ENCODE peak calls at places on chromosomes 3 and 15, in eight cellular contexts. M, D, T, Q, C, G, A and H are unnamed samples. For H3K9me2, the result is how much of the 10 kb centered on the place peaks cover.

GRCh38 chr15:22788004-22788403 is 1.6 kb downstream of the NIPA1 start:
- DNase-seq in M (no peak), D (no peak), T (no peak), Q (no peak), C (no peak), G (no peak), A (no peak), H (no peak)

GRCh38 chr3:77421916-77422315 is 382.0 kb downstream of the ROBO2 start:
- DNase-seq in M (no peak), D (no peak), T (no peak), Q (no peak), C (peak), G (no peak), A (no peak), H (no peak)

GRCh38 chr3:138916824-138917223 is 30.1 kb downstream of the FOXL2 start:
- DNase-seq in M (no peak), D (peak), T (no peak), Q (no peak), C (no peak), G (no peak), A (peak), H (no peak)

GRCh38 chr15:82810061-82810862 is 834 bp downstream of the WHAMM start:
- DNase-seq in M (peak), D (peak), T (peak), Q (no peak), C (peak), G (peak), A (peak), H (peak)

GRCh38 chr15:67548862-67549651 is 6.6 kb downstream of the MAP2K5 start:
- DNase-seq in M (peak), D (no peak), T (peak), Q (no peak), C (no peak), G (peak), A (no peak), H (peak)

GRCh38 chr3:66655119-66655518 is 154.3 kb upstream of the LRIG1 start:
- DNase-seq in M (no peak), D (no peak), T (no peak), Q (no peak), C (no peak), G (no peak), A (no peak), H (no peak)

GRCh38 chr3:179449621-179450020 is 1.6 kb downstream of the GNB4 start:
- DNase-seq in M (no peak), D (no peak), T (no peak), Q (no peak), C (no peak), G (no peak), A (no peak), H (no peak)

GRCh38 chr15:83565553-83566159 is 88.3 kb upstream of the ADAMTSL3 start:
- DNase-seq in M (peak), D (peak), T (peak), Q (peak), C (peak), G (peak), A (peak), H (peak)

GRCh38 chr3:35201221-35201620 is 438.1 kb upstream of the ARPP21 start:
- DNase-seq in M (no peak), D (no peak), T (no peak), Q (no peak), C (no peak), G (no peak), A (no peak), H (no peak)

GRCh38 chr3:58537412-58538301 is 667 bp upstream of the ACOX2 start:
- DNase-seq in M (no peak), D (no peak), T (no peak), Q (no peak), C (no peak), G (no peak), A (no peak), H (no peak)

GRCh38 chr15:38930851-38931572 is 366.4 kb upstream of the RASGRP1 start:
- DNase-seq in M (no peak), D (no peak), T (no peak), Q (no peak), C (no peak), G (no peak), A (no peak), H (no peak)

GRCh38 chr3:159732172-159733111 is 256.2 kb upstream of the IL12A start:
- DNase-seq in M (peak), D (peak), T (no peak), Q (peak), C (peak), G (no peak), A (peak), H (peak)

GRCh38 chr3:9469953-9470352 is 72.5 kb downstream of the SETD5 start:
- DNase-seq in M (no peak), D (no peak), T (no peak), Q (no peak), C (no peak), G (no peak), A (no peak), H (no peak)

GRCh38 chr3:179088306-179088705 is 16.7 kb upstream of the ZMAT3 start:
- DNase-seq in M (peak), D (no peak), T (no peak), Q (no peak), C (no peak), G (peak), A (no peak), H (no peak)

GRCh38 chr15:74669627-74670026 is 26.2 kb downstream of the EDC3 start:
- DNase-seq in M (no peak), D (no peak), T (no peak), Q (no peak), C (no peak), G (no peak), A (no peak), H (no peak)

GRCh38 chr15:74676801-74677200 is 19.0 kb downstream of the EDC3 start:
- DNase-seq in M (no peak), D (no peak), T (no peak), Q (no peak), C (no peak), G (no peak), A (no peak), H (no peak)

GRCh38 chr15:74674161-74674560 is 21.7 kb downstream of the EDC3 start:
- DNase-seq in M (no peak), D (no peak), T (no peak), Q (no peak), C (no peak), G (no peak), A (no peak), H (no peak)
- TF ChIP-seq CTCF in M (no peak), D (no peak), T (no peak), Q (no peak), C (no peak), G (no peak), A (no peak), H (no peak)

DNA sequence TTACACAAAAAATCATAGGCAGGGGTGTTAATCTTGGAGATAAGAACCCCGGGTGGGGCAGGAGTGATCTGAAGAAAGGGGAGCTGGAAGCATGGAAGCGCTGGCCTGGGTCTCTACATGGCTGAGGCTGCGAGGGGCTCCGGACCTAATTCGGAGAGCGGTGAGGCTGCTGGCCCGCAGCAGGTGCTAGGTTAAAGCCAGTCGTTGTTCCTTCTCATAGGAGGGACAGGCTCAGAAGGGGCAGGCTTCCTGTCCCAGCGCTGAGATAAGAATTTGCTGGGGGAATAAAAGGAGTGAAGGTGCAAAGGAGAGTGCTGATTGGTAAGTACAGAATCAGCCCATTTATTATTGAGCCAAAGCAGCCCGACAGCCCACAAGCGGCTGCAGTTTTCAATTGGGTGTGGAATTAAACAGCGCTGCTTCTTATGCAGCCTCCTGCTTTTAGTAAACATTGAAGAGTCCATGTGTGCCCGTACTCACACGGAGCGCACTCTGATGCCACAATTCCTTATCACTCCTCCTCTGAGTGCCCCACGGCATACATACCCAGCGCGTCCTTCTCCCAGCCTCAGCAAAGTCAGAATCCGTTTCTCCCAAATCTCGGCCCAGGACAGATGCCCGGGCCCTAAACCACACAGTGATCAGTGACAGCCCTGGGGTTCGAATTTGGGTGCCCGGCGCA is 17.1 kb downstream of the CHST13 start:
- DNase-seq in M (no peak), D (no peak), T (peak), Q (no peak), C (no peak), G (no peak), A (no peak), H (no peak)
- H3K9me2 ChIP-seq in M (under half), D (under half), T (under half), Q (under half), C (under half), G (under half), A (under half), H (under half)

GRCh38 chr3:166917437-166917836 is 462.7 kb downstream of the ZBBX start:
- DNase-seq in M (peak), D (no peak), T (no peak), Q (no peak), C (no peak), G (no peak), A (no peak), H (no peak)
- TF ChIP-seq CTCF in M (no peak), D (no peak), T (no peak), Q (no peak), C (no peak), G (no peak), A (no peak), H (no peak)

GRCh38 chr3:4776980-4777581 is 202.2 kb upstream of the BHLHE40 start:
- DNase-seq in M (no peak), D (peak), T (no peak), Q (no peak), C (no peak), G (no peak), A (no peak), H (peak)

GRCh38 chr3:4778740-4779139 is 200.5 kb upstream of the BHLHE40 start:
- DNase-seq in M (no peak), D (no peak), T (no peak), Q (no peak), C (no peak), G (no peak), A (no peak), H (no peak)

GRCh38 chr3:4780545-4780957 is 198.7 kb upstream of the BHLHE40 start:
- DNase-seq in M (peak), D (no peak), T (no peak), Q (no peak), C (no peak), G (no peak), A (no peak), H (no peak)

GRCh38 chr3:4776399-4776979 is 202.7 kb upstream of the BHLHE40 start:
- DNase-seq in M (no peak), D (peak), T (no peak), Q (no peak), C (no peak), G (no peak), A (no peak), H (no peak)

GRCh38 chr3:4778119-4778518 is 201.1 kb upstream of the BHLHE40 start:
- DNase-seq in M (no peak), D (no peak), T (no peak), Q (no peak), C (no peak), G (no peak), A (no peak), H (no peak)
- H3K9me2 ChIP-seq in M (under half), D (under half), T (under half), Q (under half), C (under half), G (under half), A (under half), H (under half)

GRCh38 chr3:46212101-46212500 is 4.0 kb upstream of the CCR1 start:
- DNase-seq in M (no peak), D (no peak), T (no peak), Q (no peak), C (no peak), G (no peak), A (no peak), H (no peak)

GRCh38 chr3:46208167-46208704 is at the start of gene CCR1:
- DNase-seq in M (peak), D (peak), T (no peak), Q (peak), C (peak), G (peak), A (peak), H (peak)

GRCh38 chr3:46213201-46213600 is 5.1 kb upstream of the CCR1 start:
- DNase-seq in M (no peak), D (no peak), T (no peak), Q (no peak), C (peak), G (no peak), A (no peak), H (no peak)

GRCh38 chr3:46209053-46209452 is 940 bp upstream of the CCR1 start:
- DNase-seq in M (no peak), D (no peak), T (no peak), Q (no peak), C (peak), G (no peak), A (no peak), H (no peak)

GRCh38 chr3:46209751-46210470 is 1.8 kb upstream of the CCR1 start:
- DNase-seq in M (no peak), D (no peak), T (no peak), Q (no peak), C (peak), G (no peak), A (no peak), H (no peak)
- TF ChIP-seq CTCF in M (no peak), D (no peak), T (no peak), Q (no peak), C (no peak), G (no peak), A (no peak), H (no peak)

GRCh38 chr3:81443948-81444347 is 317.5 kb downstream of the GBE1 start:
- DNase-seq in M (no peak), D (peak), T (no peak), Q (no peak), C (no peak), G (no peak), A (no peak), H (no peak)

GRCh38 chr3:81443457-81443782 is 318.0 kb downstream of the GBE1 start:
- DNase-seq in M (no peak), D (no peak), T (no peak), Q (no peak), C (no peak), G (no peak), A (no peak), H (no peak)

GRCh38 chr3:81446806-81447205 is 314.6 kb downstream of the GBE1 start:
- DNase-seq in M (no peak), D (no peak), T (no peak), Q (no peak), C (no peak), G (no peak), A (no peak), H (no peak)

GRCh38 chr3:81444817-81445460 is 316.5 kb downstream of the GBE1 start:
- DNase-seq in M (no peak), D (no peak), T (peak), Q (no peak), C (no peak), G (no peak), A (no peak), H (no peak)

GRCh38 chr3:81445712-81446111 is 315.7 kb downstream of the GBE1 start:
- DNase-seq in M (no peak), D (no peak), T (no peak), Q (no peak), C (no peak), G (no peak), A (no peak), H (no peak)
- H3K9me2 ChIP-seq in M (under half), D (under half), T (under half), Q (under half), C (under half), G (under half), A (under half), H (under half)

DNA sequence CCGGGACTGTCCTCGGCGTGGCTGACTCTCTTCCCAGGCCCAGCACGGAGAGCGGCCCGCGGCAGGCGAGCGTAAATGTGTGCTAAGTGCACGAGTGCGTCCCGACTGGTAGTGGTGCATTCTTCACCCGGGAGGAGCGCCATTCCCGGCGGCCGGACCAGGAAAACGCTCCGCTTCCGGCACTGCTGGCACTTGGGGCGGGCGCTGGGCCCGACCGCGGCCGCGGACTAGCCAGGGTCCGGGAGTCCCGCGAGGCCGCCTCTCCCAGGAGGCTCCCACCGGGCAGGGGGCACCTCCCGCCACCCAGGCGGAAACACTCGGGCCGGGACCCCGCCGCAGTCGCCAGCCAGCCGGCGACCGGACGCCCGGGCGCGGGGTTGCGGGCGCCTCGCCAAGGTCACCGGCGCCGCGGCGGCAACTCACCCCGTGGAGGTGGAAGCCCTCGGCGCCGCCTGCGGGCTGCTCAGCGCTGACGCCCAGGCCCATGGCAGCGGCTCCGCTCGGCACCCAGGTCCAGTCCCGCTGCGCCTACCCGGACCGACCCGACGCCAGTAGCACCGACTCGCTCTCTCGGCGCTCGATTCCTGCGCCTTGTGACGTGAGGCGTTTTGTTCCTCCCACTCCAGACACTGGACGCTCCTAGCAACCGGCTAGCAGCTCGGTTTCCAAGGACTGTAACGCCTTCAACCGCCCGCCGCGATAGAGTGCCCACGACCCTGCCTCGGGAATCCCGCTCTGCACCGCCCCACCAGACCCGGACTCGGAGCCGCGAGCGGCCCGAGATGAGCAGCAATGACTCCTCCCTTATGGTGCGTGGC is at the start of the genes GORASP1 and TTC21A:
- DNase-seq in M (peak), D (peak), T (peak), Q (peak), C (peak), G (peak), A (peak), H (peak)
- TF ChIP-seq CTCF in M (no peak), D (no peak), T (no peak), Q (no peak), C (no peak), G (peak), A (no peak), H (no peak)

GRCh38 chr15:65841121-65841930 is 28.0 kb upstream of the RAB11A start:
- DNase-seq in M (no peak), D (no peak), T (no peak), Q (no peak), C (no peak), G (no peak), A (no peak), H (no peak)

GRCh38 chr15:65847977-65848376 is 21.3 kb upstream of the RAB11A start:
- DNase-seq in M (no peak), D (no peak), T (no peak), Q (no peak), C (no peak), G (no peak), A (no peak), H (no peak)

GRCh38 chr15:65851981-65852380 is 17.3 kb upstream of the RAB11A start:
- DNase-seq in M (no peak), D (no peak), T (no peak), Q (no peak), C (no peak), G (no peak), A (no peak), H (no peak)

GRCh38 chr15:65846120-65846519 is 23.2 kb upstream of the RAB11A start:
- DNase-seq in M (no peak), D (no peak), T (no peak), Q (no peak), C (no peak), G (no peak), A (no peak), H (no peak)
- H3K9me2 ChIP-seq in M (under half), D (under half), T (under half), Q (under half), C (under half), G (under half), A (under half), H (under half)

GRCh38 chr3:140219923-140220452 is 285.0 kb downstream of the CLSTN2 start:
- DNase-seq in M (peak), D (no peak), T (no peak), Q (no peak), C (no peak), G (no peak), A (no peak), H (no peak)
- TF ChIP-seq CTCF in M (peak), D (no peak), T (no peak), Q (no peak), C (no peak), G (peak), A (no peak), H (no peak)

GRCh38 chr15:100808691-100809090 is 70.9 kb upstream of the ALDH1A3 start:
- DNase-seq in M (no peak), D (no peak), T (no peak), Q (no peak), C (no peak), G (no peak), A (no peak), H (no peak)

GRCh38 chr15:100807028-100807427 is 72.6 kb upstream of the ALDH1A3 start:
- DNase-seq in M (no peak), D (no peak), T (no peak), Q (no peak), C (no peak), G (no peak), A (no peak), H (no peak)

GRCh38 chr15:100809151-100809550 is 70.5 kb upstream of the ALDH1A3 start:
- DNase-seq in M (no peak), D (peak), T (no peak), Q (no peak), C (no peak), G (no peak), A (no peak), H (no peak)

GRCh38 chr15:100803158-100803440 is 76.5 kb upstream of the ALDH1A3 start:
- DNase-seq in M (no peak), D (no peak), T (no peak), Q (no peak), C (no peak), G (no peak), A (no peak), H (no peak)

GRCh38 chr15:100806157-100806556 is 73.5 kb upstream of the ALDH1A3 start:
- DNase-seq in M (no peak), D (no peak), T (no peak), Q (no peak), C (no peak), G (no peak), A (no peak), H (no peak)
- H3K9me2 ChIP-seq in M (under half), D (under half), T (under half), Q (under half), C (under half), G (under half), A (under half), H (under half)